ENCODE peak calls at places on chromosome 15, in four cellular contexts. V is WTC11; A is stimulated activated CD8-positive, alpha-beta memory T cell treated with anti-CD3 and anti-CD28 coated beads, Interleukin-7, amount 100 ng/mL, for 1 hour; W is omental fat pad. I is an unnamed sample.

GRCh38 chr15:67998599-67999122 is 55.5 kb upstream of the PIAS1 start:
- DNase-seq in A (no peak), V (no peak), W (no peak), I (peak)

GRCh38 chr15:40763801-40764765 is at the start of gene GCHFR:
- DNase-seq in A (no peak), V (peak), W (peak), I (peak)

GRCh38 chr15:31206386-31207174 is 105.1 kb upstream of the TRPM1 start:
- DNase-seq in W (no peak), V (no peak), A (no peak), I (no peak)

GRCh38 chr15:98160236-98160635 is 199.7 kb downstream of the ARRDC4 start:
- DNase-seq in V (no peak), A (peak), W (no peak), I (peak)

GRCh38 chr15:100686021-100686724 is 83.8 kb downstream of the ASB7 start:
- DNase-seq in V (no peak), W (no peak), A (no peak), I (no peak)

GRCh38 chr15:88181613-88182012 is 74.9 kb downstream of the NTRK3 start:
- DNase-seq in A (no peak), W (no peak), V (no peak), I (no peak)

GRCh38 chr15:98800437-98801233 is 152.3 kb downstream of the IGF1R start:
- DNase-seq in V (peak), W (no peak), A (no peak), I (peak)

GRCh38 chr15:45287400-45287799 is 35.4 kb downstream of the SLC28A2 start:
- DNase-seq in A (no peak), V (no peak), W (no peak), I (no peak)

GRCh38 chr15:68781766-68782588 is 38.7 kb downstream of the ANP32A start:
- DNase-seq in W (no peak), V (no peak), A (no peak), I (no peak)

GRCh38 chr15:74956648-74957300 is at the start of gene RPP25:
- DNase-seq in W (no peak), V (peak), A (peak), I (peak)

GRCh38 chr15:26882616-26883365 is 15.9 kb downstream of the GABRA5 start:
- DNase-seq in V (no peak), A (no peak), W (no peak), I (no peak)

GRCh38 chr15:90230071-90230494 is 3.7 kb downstream of the CIB1 start:
- DNase-seq in A (no peak), V (no peak), W (no peak), I (no peak)

GRCh38 chr15:74817370-74817737 is 4.7 kb downstream of the LMAN1L start:
- DNase-seq in A (no peak), W (no peak), V (no peak), I (no peak)

GRCh38 chr15:33722005-33722672 is 246.2 kb upstream of the CHRM5 start:
- DNase-seq in A (no peak), W (no peak), V (no peak), I (no peak)

GRCh38 chr15:40251455-40252140 is 12.7 kb downstream of the PAK6 start:
- DNase-seq in A (no peak), V (no peak), W (no peak), I (no peak)

GRCh38 chr15:52013151-52013791 is 5.7 kb upstream of the MAPK6 start:
- DNase-seq in V (no peak), A (no peak), W (no peak), I (no peak)

GRCh38 chr15:65115542-65115941 is 542 bp upstream of the UBAP1L start:
- DNase-seq in W (no peak), V (no peak), A (no peak), I (no peak)

GRCh38 chr15:78879517-78880241 is 7.0 kb downstream of the MORF4L1 start:
- DNase-seq in A (no peak), W (no peak), V (no peak), I (no peak)

GRCh38 chr15:83471307-83471866 is 24.2 kb downstream of the SH3GL3 start:
- DNase-seq in W (no peak), A (no peak), V (no peak), I (no peak)

I was measured in A673.